ENCODE peak calls at places on chromosomes 11 and 22, in nine cellular contexts. One of them, this sample, is unnamed.
A peak's percentile ranks its signal among the peaks of the same experiment; 100 is the strongest.

GRCh38 chr22:36233796-36234195 is 5.5 kb downstream of the APOL2 start:
- DNase-seq in fibroblast of pulmonary artery: no peak
- DNase-seq in AG20443: no peak
- DNase-seq in neural progenitor cell: no peak
- DNase-seq in AG10803: no peak
- DNase-seq in NCI-H1436: no peak
- DNase-seq in lung microvascular endothelial cell: no peak
- DNase-seq in NCI-H510A treated with DMSO at 0.1 percent for 48 hours: no peak
- DNase-seq in HCT116: no peak
- DNase-seq in this sample: no peak

GRCh38 chr11:4167292-4167691 is 72.7 kb downstream of the RRM1 start:
- DNase-seq in fibroblast of pulmonary artery: no peak
- DNase-seq in AG20443: no peak
- DNase-seq in neural progenitor cell: no peak
- DNase-seq in AG10803: no peak
- DNase-seq in NCI-H1436: no peak
- DNase-seq in lung microvascular endothelial cell: no peak
- DNase-seq in NCI-H510A treated with DMSO at 0.1 percent for 48 hours: no peak
- DNase-seq in HCT116: no peak
- DNase-seq in this sample: no peak

GRCh38 chr11:5301846-5302245 is at the start of gene OR51B4:
- DNase-seq in fibroblast of pulmonary artery: no peak
- DNase-seq in AG20443: no peak
- DNase-seq in neural progenitor cell: no peak
- DNase-seq in AG10803: no peak
- DNase-seq in NCI-H1436: no peak
- DNase-seq in lung microvascular endothelial cell: no peak
- DNase-seq in NCI-H510A treated with DMSO at 0.1 percent for 48 hours: no peak
- DNase-seq in HCT116: no peak
- DNase-seq in this sample: no peak

GRCh38 chr11:72641900-72642814 is 32.1 kb downstream of the PDE2A start:
- DNase-seq in fibroblast of pulmonary artery: no peak
- DNase-seq in AG20443: peak; percentile 80
- DNase-seq in neural progenitor cell: peak; percentile 75
- DNase-seq in AG10803: peak; percentile 3
- DNase-seq in NCI-H1436: no peak
- DNase-seq in lung microvascular endothelial cell: peak; percentile 65
- DNase-seq in NCI-H510A treated with DMSO at 0.1 percent for 48 hours: peak; percentile 47
- DNase-seq in HCT116: no peak
- DNase-seq in this sample: peak; percentile 36

GRCh38 chr11:12175694-12176241 is 65.4 kb downstream of the MICAL2 start:
- DNase-seq in fibroblast of pulmonary artery: peak; percentile 89
- DNase-seq in AG20443: peak; percentile 84
- DNase-seq in neural progenitor cell: no peak
- DNase-seq in AG10803: peak; percentile 91
- DNase-seq in NCI-H1436: no peak
- DNase-seq in lung microvascular endothelial cell: no peak
- DNase-seq in NCI-H510A treated with DMSO at 0.1 percent for 48 hours: no peak
- DNase-seq in HCT116: peak; percentile 81
- DNase-seq in this sample: peak; percentile 16

GRCh38 chr11:76673164-76674142 is 2.9 kb upstream of the LRRC32 start:
- DNase-seq in fibroblast of pulmonary artery: no peak
- DNase-seq in AG20443: no peak
- DNase-seq in neural progenitor cell: no peak
- DNase-seq in AG10803: no peak
- DNase-seq in NCI-H1436: no peak
- DNase-seq in lung microvascular endothelial cell: no peak
- DNase-seq in NCI-H510A treated with DMSO at 0.1 percent for 48 hours: no peak
- DNase-seq in HCT116: no peak
- DNase-seq in this sample: no peak

GRCh38 chr22:35383679-35384071 is 2.8 kb downstream of the HMOX1 start:
- DNase-seq in fibroblast of pulmonary artery: no peak
- DNase-seq in AG20443: no peak
- DNase-seq in neural progenitor cell: no peak
- DNase-seq in AG10803: no peak
- DNase-seq in NCI-H1436: no peak
- DNase-seq in lung microvascular endothelial cell: no peak
- DNase-seq in NCI-H510A treated with DMSO at 0.1 percent for 48 hours: no peak
- DNase-seq in HCT116: no peak
- DNase-seq in this sample: no peak

GRCh38 chr11:108235192-108235591 is 12.3 kb downstream of the ATM start:
- DNase-seq in fibroblast of pulmonary artery: no peak
- DNase-seq in AG20443: no peak
- DNase-seq in neural progenitor cell: no peak
- DNase-seq in AG10803: no peak
- DNase-seq in NCI-H1436: no peak
- DNase-seq in lung microvascular endothelial cell: no peak
- DNase-seq in NCI-H510A treated with DMSO at 0.1 percent for 48 hours: no peak
- DNase-seq in HCT116: no peak
- DNase-seq in this sample: no peak

GRCh38 chr22:28544431-28544868 is 135.2 kb downstream of the TTC28 start:
- DNase-seq in fibroblast of pulmonary artery: no peak
- DNase-seq in AG20443: no peak
- DNase-seq in neural progenitor cell: no peak
- DNase-seq in AG10803: no peak
- DNase-seq in NCI-H1436: no peak
- DNase-seq in lung microvascular endothelial cell: no peak
- DNase-seq in NCI-H510A treated with DMSO at 0.1 percent for 48 hours: no peak
- DNase-seq in HCT116: no peak
- DNase-seq in this sample: no peak

GRCh38 chr22:50218153-50218995 is 17.6 kb downstream of the SELENOO start:
- DNase-seq in fibroblast of pulmonary artery: no peak
- DNase-seq in AG20443: no peak
- DNase-seq in neural progenitor cell: no peak
- DNase-seq in AG10803: no peak
- DNase-seq in NCI-H1436: no peak
- DNase-seq in lung microvascular endothelial cell: no peak
- DNase-seq in NCI-H510A treated with DMSO at 0.1 percent for 48 hours: peak; percentile 45
- DNase-seq in HCT116: no peak
- DNase-seq in this sample: no peak

GRCh38 chr11:63590024-63590788 is 24.0 kb downstream of the PLAAT3 start:
- DNase-seq in fibroblast of pulmonary artery: no peak
- DNase-seq in AG20443: no peak
- DNase-seq in neural progenitor cell: no peak
- DNase-seq in AG10803: no peak
- DNase-seq in NCI-H1436: no peak
- DNase-seq in lung microvascular endothelial cell: no peak
- DNase-seq in NCI-H510A treated with DMSO at 0.1 percent for 48 hours: no peak
- DNase-seq in HCT116: no peak
- DNase-seq in this sample: no peak

GRCh38 chr11:20078846-20079245 is 81.4 kb downstream of the DBX1 start:
- DNase-seq in fibroblast of pulmonary artery: no peak
- DNase-seq in AG20443: no peak
- DNase-seq in neural progenitor cell: no peak
- DNase-seq in AG10803: no peak
- DNase-seq in NCI-H1436: no peak
- DNase-seq in lung microvascular endothelial cell: no peak
- DNase-seq in NCI-H510A treated with DMSO at 0.1 percent for 48 hours: no peak
- DNase-seq in HCT116: no peak
- DNase-seq in this sample: no peak

GRCh38 chr22:49046546-49047305 is 780.9 kb downstream of the BRD1 start:
- DNase-seq in fibroblast of pulmonary artery: no peak
- DNase-seq in AG20443: no peak
- DNase-seq in neural progenitor cell: peak; percentile 86
- DNase-seq in AG10803: no peak
- DNase-seq in NCI-H1436: peak; percentile 76
- DNase-seq in lung microvascular endothelial cell: peak; percentile 35
- DNase-seq in NCI-H510A treated with DMSO at 0.1 percent for 48 hours: peak; percentile 40
- DNase-seq in HCT116: peak; percentile 46
- DNase-seq in this sample: peak; percentile 62

GRCh38 chr11:63404536-63404935 is 35.0 kb downstream of the SLC22A9 start:
- DNase-seq in fibroblast of pulmonary artery: no peak
- DNase-seq in AG20443: no peak
- DNase-seq in neural progenitor cell: no peak
- DNase-seq in AG10803: no peak
- DNase-seq in NCI-H1436: no peak
- DNase-seq in lung microvascular endothelial cell: no peak
- DNase-seq in NCI-H510A treated with DMSO at 0.1 percent for 48 hours: no peak
- DNase-seq in HCT116: no peak
- DNase-seq in this sample: no peak

GRCh38 chr11:74338963-74339362 is 27.5 kb upstream of the P4HA3 start:
- DNase-seq in fibroblast of pulmonary artery: no peak
- DNase-seq in AG20443: no peak
- DNase-seq in neural progenitor cell: no peak
- DNase-seq in AG10803: no peak
- DNase-seq in NCI-H1436: no peak
- DNase-seq in lung microvascular endothelial cell: no peak
- DNase-seq in NCI-H510A treated with DMSO at 0.1 percent for 48 hours: no peak
- DNase-seq in HCT116: no peak
- DNase-seq in this sample: no peak

GRCh38 chr22:31490496-31490925 is 869 bp upstream of the EIF4ENIF1 start:
- DNase-seq in fibroblast of pulmonary artery: peak; percentile 71
- DNase-seq in AG20443: peak; percentile 65
- DNase-seq in neural progenitor cell: peak; percentile 43
- DNase-seq in AG10803: peak; percentile 80
- DNase-seq in NCI-H1436: no peak
- DNase-seq in lung microvascular endothelial cell: peak; percentile 70
- DNase-seq in NCI-H510A treated with DMSO at 0.1 percent for 48 hours: peak; percentile 39
- DNase-seq in HCT116: peak; percentile 22
- DNase-seq in this sample: peak; percentile 51

GRCh38 chr22:50302041-50302541 is 5.4 kb downstream of the PLXNB2 start:
- DNase-seq in fibroblast of pulmonary artery: peak; percentile 29
- DNase-seq in AG20443: peak; percentile 48
- DNase-seq in neural progenitor cell: no peak
- DNase-seq in AG10803: peak; percentile 24
- DNase-seq in NCI-H1436: no peak
- DNase-seq in lung microvascular endothelial cell: no peak
- DNase-seq in NCI-H510A treated with DMSO at 0.1 percent for 48 hours: no peak
- DNase-seq in HCT116: no peak
- DNase-seq in this sample: no peak

GRCh38 chr11:112394304-112394703 is 133.6 kb upstream of the PLET1 start:
- DNase-seq in fibroblast of pulmonary artery: no peak
- DNase-seq in AG20443: no peak
- DNase-seq in neural progenitor cell: no peak
- DNase-seq in AG10803: no peak
- DNase-seq in NCI-H1436: no peak
- DNase-seq in lung microvascular endothelial cell: no peak
- DNase-seq in NCI-H510A treated with DMSO at 0.1 percent for 48 hours: no peak
- DNase-seq in HCT116: no peak
- DNase-seq in this sample: no peak

GRCh38 chr11:96155627-96156378 is 187.2 kb downstream of the MAML2 start:
- DNase-seq in fibroblast of pulmonary artery: peak; percentile 98
- DNase-seq in AG20443: peak; percentile 79
- DNase-seq in neural progenitor cell: peak; percentile 18
- DNase-seq in AG10803: peak; percentile 97
- DNase-seq in NCI-H1436: no peak
- DNase-seq in lung microvascular endothelial cell: peak; percentile 97
- DNase-seq in NCI-H510A treated with DMSO at 0.1 percent for 48 hours: no peak
- DNase-seq in HCT116: peak; percentile 27
- DNase-seq in this sample: peak; percentile 95

GRCh38 chr11:121575250-121575962 is 122.6 kb upstream of the SORL1-AS1 start:
- DNase-seq in fibroblast of pulmonary artery: peak; percentile 16
- DNase-seq in AG20443: no peak
- DNase-seq in neural progenitor cell: no peak
- DNase-seq in AG10803: no peak
- DNase-seq in NCI-H1436: no peak
- DNase-seq in lung microvascular endothelial cell: no peak
- DNase-seq in NCI-H510A treated with DMSO at 0.1 percent for 48 hours: no peak
- DNase-seq in HCT116: no peak
- DNase-seq in this sample: peak; percentile 51

GRCh38 chr11:130162733-130163132 is 3.2 kb downstream of the ST14 start:
- DNase-seq in fibroblast of pulmonary artery: no peak
- DNase-seq in AG20443: no peak
- DNase-seq in neural progenitor cell: no peak
- DNase-seq in AG10803: peak; percentile 42
- DNase-seq in NCI-H1436: no peak
- DNase-seq in lung microvascular endothelial cell: no peak
- DNase-seq in NCI-H510A treated with DMSO at 0.1 percent for 48 hours: peak; percentile 7
- DNase-seq in HCT116: no peak
- DNase-seq in this sample: no peak

GRCh38 chr22:42803454-42803853 is 53.6 kb downstream of the ARFGAP3 start:
- DNase-seq in fibroblast of pulmonary artery: no peak
- DNase-seq in AG20443: no peak
- DNase-seq in neural progenitor cell: no peak
- DNase-seq in AG10803: no peak
- DNase-seq in NCI-H1436: no peak
- DNase-seq in lung microvascular endothelial cell: no peak
- DNase-seq in NCI-H510A treated with DMSO at 0.1 percent for 48 hours: no peak
- DNase-seq in HCT116: no peak
- DNase-seq in this sample: no peak

GRCh38 chr22:26658161-26658560 is 773 bp downstream of the MIAT start:
- DNase-seq in fibroblast of pulmonary artery: no peak
- DNase-seq in AG20443: no peak
- DNase-seq in neural progenitor cell: no peak
- DNase-seq in AG10803: no peak
- DNase-seq in NCI-H1436: no peak
- DNase-seq in lung microvascular endothelial cell: no peak
- DNase-seq in NCI-H510A treated with DMSO at 0.1 percent for 48 hours: no peak
- DNase-seq in HCT116: no peak
- DNase-seq in this sample: no peak

GRCh38 chr11:39807904-39808303 is 1651.5 kb downstream of the LRRC4C start:
- DNase-seq in fibroblast of pulmonary artery: no peak
- DNase-seq in AG20443: no peak
- DNase-seq in neural progenitor cell: no peak
- DNase-seq in AG10803: no peak
- DNase-seq in NCI-H1436: no peak
- DNase-seq in lung microvascular endothelial cell: no peak
- DNase-seq in NCI-H510A treated with DMSO at 0.1 percent for 48 hours: no peak
- DNase-seq in HCT116: no peak
- DNase-seq in this sample: no peak

GRCh38 chr11:114185436-114185835 is 110.8 kb upstream of the NNMT start:
- DNase-seq in fibroblast of pulmonary artery: no peak
- DNase-seq in AG20443: no peak
- DNase-seq in neural progenitor cell: no peak
- DNase-seq in AG10803: no peak
- DNase-seq in NCI-H1436: no peak
- DNase-seq in lung microvascular endothelial cell: no peak
- DNase-seq in NCI-H510A treated with DMSO at 0.1 percent for 48 hours: no peak
- DNase-seq in HCT116: no peak
- DNase-seq in this sample: no peak

GRCh38 chr11:6607190-6607635 is 3.6 kb downstream of the ILK start:
- DNase-seq in fibroblast of pulmonary artery: no peak
- DNase-seq in AG20443: no peak
- DNase-seq in neural progenitor cell: no peak
- DNase-seq in AG10803: peak; percentile 48
- DNase-seq in NCI-H1436: no peak
- DNase-seq in lung microvascular endothelial cell: no peak
- DNase-seq in NCI-H510A treated with DMSO at 0.1 percent for 48 hours: no peak
- DNase-seq in HCT116: no peak
- DNase-seq in this sample: no peak

GRCh38 chr22:36027579-36027959 is 1.1 kb downstream of the RBFOX2 start:
- DNase-seq in fibroblast of pulmonary artery: no peak
- DNase-seq in AG20443: no peak
- DNase-seq in neural progenitor cell: peak; percentile 55
- DNase-seq in AG10803: no peak
- DNase-seq in NCI-H1436: no peak
- DNase-seq in lung microvascular endothelial cell: no peak
- DNase-seq in NCI-H510A treated with DMSO at 0.1 percent for 48 hours: no peak
- DNase-seq in HCT116: no peak
- DNase-seq in this sample: peak; percentile 54

This sample was measured in G401.